ENCODE peak calls at places on chromosome 9, in nine cellular contexts. G, O, W, E, L, X, F, B and A are unnamed samples.

GRCh38 chr9:130927338-130927737 is 11.7 kb downstream of the FIBCD1 start:
- DNase-seq in G (no peak), O (no peak), W (peak; percentile 26), E (no peak), L (no peak), X (no peak), F (no peak), B (no peak), A (no peak)

GRCh38 chr9:33159760-33160127 is 7.4 kb downstream of the B4GALT1 start:
- DNase-seq in G (peak; percentile 47), O (peak; percentile 58), W (peak; percentile 80), E (peak; percentile 66), L (no peak), X (peak; percentile 33), F (peak; percentile 90), B (peak; percentile 79), A (peak; percentile 64)

GRCh38 chr9:91571036-91571435 is 147.4 kb upstream of the NFIL3 start:
- DNase-seq in G (no peak), O (no peak), W (no peak), E (no peak), L (no peak), X (no peak), F (peak; percentile 23), B (peak; percentile 42), A (no peak)

GRCh38 chr9:134742822-134743221 is 101.2 kb downstream of the COL5A1 start:
- DNase-seq in G (no peak), O (no peak), W (no peak), E (no peak), L (no peak), X (no peak), F (no peak), B (no peak), A (no peak)

GRCh38 chr9:80175286-80175906 is 603.6 kb downstream of the TLE4 start:
- DNase-seq in G (no peak), O (peak; percentile 9), W (peak; percentile 8), E (no peak), L (peak; percentile 12), X (no peak), F (peak; percentile 72), B (peak; percentile 58), A (no peak)

GRCh38 chr9:71322311-71322710 is 200.9 kb upstream of the TRPM3 start:
- DNase-seq in G (no peak), O (no peak), W (peak; percentile 38), E (no peak), L (no peak), X (no peak), F (no peak), B (no peak), A (no peak)

GRCh38 chr9:124079176-124079925 is 67.8 kb downstream of the LHX2 start:
- DNase-seq in G (no peak), O (no peak), W (peak; percentile 65), E (no peak), L (no peak), X (peak; percentile 84), F (peak; percentile 80), B (no peak), A (no peak)

GRCh38 chr9:5773324-5773999 is 59.5 kb downstream of the ERMP1 start:
- DNase-seq in G (no peak), O (no peak), W (no peak), E (no peak), L (no peak), X (no peak), F (no peak), B (no peak), A (no peak)

GRCh38 chr9:7376838-7377237 is 422.7 kb downstream of the DMAC1 start:
- DNase-seq in G (no peak), O (no peak), W (no peak), E (no peak), L (no peak), X (no peak), F (no peak), B (no peak), A (no peak)

GRCh38 chr9:106874657-106875056 is 11.7 kb downstream of the ZNF462 start:
- DNase-seq in G (no peak), O (no peak), W (no peak), E (no peak), L (no peak), X (no peak), F (peak; percentile 40), B (no peak), A (no peak)

GRCh38 chr9:103985082-103985481 is 109.0 kb upstream of the SMC2 start:
- DNase-seq in G (no peak), O (no peak), W (no peak), E (no peak), L (no peak), X (no peak), F (no peak), B (no peak), A (no peak)

GRCh38 chr9:103991698-103992097 is 102.4 kb upstream of the SMC2 start:
- DNase-seq in G (no peak), O (no peak), W (no peak), E (peak; percentile 16), L (no peak), X (no peak), F (peak; percentile 60), B (peak; percentile 2), A (no peak)

GRCh38 chr9:103991001-103991400 is 103.1 kb upstream of the SMC2 start:
- DNase-seq in G (no peak), O (no peak), W (no peak), E (no peak), L (no peak), X (no peak), F (no peak), B (no peak), A (no peak)

GRCh38 chr9:103992938-103993595 is 101.0 kb upstream of the SMC2 start:
- DNase-seq in G (no peak), O (no peak), W (no peak), E (no peak), L (no peak), X (no peak), F (peak; percentile 26), B (no peak), A (no peak)

GRCh38 chr9:103990311-103990710 is 103.8 kb upstream of the SMC2 start:
- DNase-seq in G (no peak), O (no peak), W (no peak), E (no peak), L (no peak), X (no peak), F (no peak), B (no peak), A (no peak)
- TF ChIP-seq CTCF in G (no peak), O (no peak), W (no peak), E (no peak), L (no peak), X (no peak), F (no peak), B (no peak), A (no peak)

GRCh38 chr9:76559283-76559682 is 100.3 kb downstream of the GCNT1 start:
- DNase-seq in G (no peak), O (no peak), W (no peak), E (no peak), L (no peak), X (no peak), F (no peak), B (peak; percentile 28), A (no peak)

GRCh38 chr9:76560481-76560891 is 101.5 kb downstream of the GCNT1 start:
- DNase-seq in G (no peak), O (peak; percentile 67), W (peak; percentile 73), E (no peak), L (no peak), X (no peak), F (peak; percentile 55), B (peak; percentile 85), A (peak; percentile 71)

GRCh38 chr9:76561887-76562286 is 102.9 kb downstream of the GCNT1 start:
- DNase-seq in G (no peak), O (no peak), W (no peak), E (no peak), L (no peak), X (no peak), F (no peak), B (no peak), A (no peak)

GRCh38 chr9:76557674-76558073 is 98.7 kb downstream of the GCNT1 start:
- DNase-seq in G (no peak), O (no peak), W (peak; percentile 66), E (no peak), L (no peak), X (no peak), F (peak; percentile 51), B (peak; percentile 59), A (no peak)

DNA sequence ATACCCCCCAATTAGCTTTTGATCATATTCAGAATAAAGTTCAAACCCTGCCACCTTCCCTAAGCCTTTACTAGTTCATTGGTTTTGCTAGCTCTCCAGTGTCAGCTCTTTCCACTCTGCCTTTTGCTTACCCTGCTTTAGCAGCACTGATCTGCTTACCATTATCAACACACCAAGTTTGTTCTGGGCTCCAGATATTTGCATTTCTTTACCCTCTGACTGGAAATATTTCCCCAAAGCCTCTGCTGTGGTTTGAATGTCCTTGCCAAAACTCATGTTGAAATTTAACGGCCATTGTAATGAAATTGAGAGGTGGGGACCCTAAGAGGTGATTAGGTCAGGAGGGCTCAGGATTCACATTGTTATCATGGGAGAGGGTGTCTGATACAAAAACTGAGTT is 99.5 kb downstream of the GCNT1 start:
- DNase-seq in G (no peak), O (no peak), W (no peak), E (no peak), L (no peak), X (no peak), F (no peak), B (peak; percentile 24), A (no peak)
- TF ChIP-seq CTCF in G (no peak), O (no peak), W (no peak), E (no peak), L (no peak), X (no peak), F (no peak), B (no peak), A (no peak)

DNA sequence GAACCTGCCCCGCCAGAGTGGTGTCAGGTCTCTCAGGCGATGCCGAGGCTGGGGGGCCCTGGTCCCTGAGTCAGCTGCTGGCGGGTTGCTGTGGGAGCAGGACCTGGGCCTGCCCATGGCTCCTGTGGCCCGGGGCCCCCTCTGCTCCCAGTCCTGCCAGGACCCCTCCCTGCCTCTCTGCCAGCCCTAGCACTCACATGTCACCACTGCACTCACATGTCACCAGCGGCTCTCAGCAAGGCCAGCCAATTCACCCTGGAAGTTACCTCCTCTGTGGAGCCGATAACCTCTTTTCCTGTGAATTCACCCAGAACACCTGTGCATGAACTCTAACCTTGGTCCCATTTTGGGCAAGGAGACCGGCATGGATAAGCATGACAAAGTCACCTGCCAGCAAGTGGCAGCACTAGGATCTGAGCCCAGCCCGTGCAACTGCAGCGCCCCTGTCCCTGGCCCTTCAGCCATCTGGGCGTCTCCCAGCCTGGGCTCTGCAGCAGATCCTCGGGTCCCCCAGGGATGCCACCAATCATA is 170.2 kb downstream of the GAPVD1 start:
- DNase-seq in G (no peak), O (no peak), W (no peak), E (no peak), L (no peak), X (no peak), F (no peak), B (no peak), A (no peak)
- TF ChIP-seq CTCF in G (no peak), O (no peak), W (no peak), E (no peak), L (no peak), X (no peak), F (no peak), B (no peak), A (no peak)

DNA sequence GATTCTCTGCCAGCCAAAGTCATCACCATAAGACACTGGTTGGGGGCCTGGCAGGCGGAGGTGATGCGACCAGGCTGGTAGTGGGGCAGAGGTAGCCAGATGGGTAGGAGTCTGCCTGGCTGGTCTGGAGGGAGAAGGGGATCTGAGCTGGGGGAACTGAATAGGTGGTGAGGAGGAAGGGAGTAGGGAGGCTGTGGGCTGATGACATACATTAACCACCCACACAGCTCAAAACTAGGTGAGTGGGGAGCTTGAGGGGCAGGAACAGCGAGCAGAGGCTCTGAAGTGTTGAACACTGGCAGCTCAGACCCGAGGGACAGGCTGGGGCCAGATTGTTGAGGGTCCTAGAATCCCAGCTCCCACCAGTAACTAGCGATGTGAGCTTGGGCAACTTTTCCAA is 80.9 kb downstream of the DAB2IP start:
- DNase-seq in G (no peak), O (no peak), W (no peak), E (no peak), L (no peak), X (no peak), F (no peak), B (no peak), A (no peak)
- TF ChIP-seq CTCF in G (no peak), O (no peak), W (no peak), E (no peak), L (no peak), X (no peak), F (no peak), B (no peak), A (no peak)